ENCODE peak calls at places on chromosomes 5 and 9, in four cellular contexts. B is uterus, P is A549, T is hepatocyte. F is an unnamed sample.

GRCh38 chr5:154277499-154277898 is 87.0 kb downstream of the GALNT10 start:
- DNase-seq in B (no peak), P (no peak), T (no peak), F (no peak)

GRCh38 chr5:43096916-43097315 is 23.8 kb upstream of the ZNF131 start:
- DNase-seq in T (no peak), P (no peak), B (no peak), F (no peak)

GRCh38 chr5:81755320-81755719 is 4.4 kb upstream of the SSBP2 start:
- DNase-seq in B (peak; percentile 57), P (peak; percentile 80), T (peak; percentile 79), F (peak; percentile 60)

GRCh38 chr9:1939926-1940368 is 75.2 kb upstream of the SMARCA2 start:
- DNase-seq in P (peak; percentile 17), B (no peak), T (peak; percentile 68), F (no peak)

GRCh38 chr9:72474676-72475075 is 46.7 kb upstream of the TMC1 start:
- DNase-seq in T (no peak), P (no peak), B (no peak), F (no peak)

GRCh38 chr9:92406506-92406905 is 2.1 kb upstream of the OGN start:
- DNase-seq in P (no peak), T (peak; percentile 25), B (no peak), F (no peak)

GRCh38 chr5:110371011-110371724 is 355.3 kb downstream of the TMEM232 start:
- DNase-seq in B (no peak), P (no peak), T (no peak), F (no peak)

GRCh38 chr9:38339087-38339486 is 53.4 kb upstream of the ALDH1B1 start:
- DNase-seq in P (no peak), B (no peak), T (no peak), F (no peak)

GRCh38 chr5:138032572-138033274 is at the start of gene FAM13B:
- DNase-seq in T (peak; percentile 92), B (peak; percentile 79), P (peak; percentile 75), F (no peak)

GRCh38 chr9:96048116-96048953 is 172.8 kb downstream of the ERCC6L2 start:
- DNase-seq in T (peak; percentile 74), B (no peak), P (no peak), F (no peak)

GRCh38 chr5:147483961-147484707 is 25.7 kb downstream of the DPYSL3 start:
- DNase-seq in T (peak; percentile 48), B (peak; percentile 90), P (no peak), F (no peak)

GRCh38 chr9:2413196-2413840 is 208.3 kb upstream of the VLDLR start:
- DNase-seq in T (no peak), B (no peak), P (no peak), F (no peak)

GRCh38 chr5:3010953-3011763 is 259.7 kb upstream of the IRX2 start:
- DNase-seq in P (no peak), B (no peak), T (no peak), F (no peak)

GRCh38 chr9:23850242-23851023 is 24.4 kb upstream of the ELAVL2 start:
- DNase-seq in B (no peak), P (no peak), T (peak; percentile 33), F (no peak)

GRCh38 chr5:1930880-1931589 is 48.3 kb upstream of the IRX4 start:
- DNase-seq in B (peak; percentile 56), T (peak; percentile 49), P (no peak), F (no peak)

GRCh38 chr5:178111925-178112324 is 1.4 kb upstream of the N4BP3 start:
- DNase-seq in P (no peak), B (no peak), T (peak; percentile 48), F (no peak)

GRCh38 chr5:168339151-168340140 is 48.0 kb downstream of the WWC1 start:
- DNase-seq in P (no peak), T (no peak), B (no peak), F (no peak)

GRCh38 chr5:38846379-38846967 is 661 bp downstream of the OSMR start:
- DNase-seq in T (no peak), P (peak; percentile 36), B (no peak), F (no peak)

GRCh38 chr5:30981576-30981975 is 211.9 kb upstream of the CDH6 start:
- DNase-seq in P (no peak), B (no peak), T (no peak), F (no peak)

GRCh38 chr9:22307013-22307711 is 139.5 kb upstream of the DMRTA1 start:
- DNase-seq in T (peak; percentile 71), P (peak; percentile 28), B (no peak), F (peak; percentile 25)

GRCh38 chr5:178941361-178941760 is 363 bp downstream of the ZNF454 start:
- DNase-seq in B (peak; percentile 32), P (no peak), T (no peak), F (no peak)

GRCh38 chr5:10555134-10555733 is 8.6 kb upstream of the ANKRD33B start:
- DNase-seq in B (no peak), P (peak; percentile 85), T (peak; percentile 59), F (no peak)

GRCh38 chr9:121395558-121395957 is 25.5 kb upstream of the STOM start:
- DNase-seq in P (no peak), T (no peak), B (no peak), F (no peak)

GRCh38 chr5:61030163-61030482 is 85.1 kb downstream of the NDUFAF2 start:
- DNase-seq in T (no peak), B (no peak), P (no peak), F (no peak)

GRCh38 chr9:114169029-114169939 is 13.9 kb downstream of the COL27A1 start:
- DNase-seq in B (no peak), T (no peak), P (no peak), F (no peak)

GRCh38 chr5:38680094-38680765 is 123.8 kb upstream of the LIFR start:
- DNase-seq in B (no peak), P (no peak), T (no peak), F (no peak)

GRCh38 chr9:38682713-38683112 is 37.2 kb downstream of the FAM240B start:
- DNase-seq in B (no peak), T (peak; percentile 84), P (peak; percentile 73), F (no peak)

GRCh38 chr9:5493597-5494511 is 16.5 kb upstream of the PDCD1LG2 start:
- DNase-seq in P (no peak), T (no peak), B (no peak), F (no peak)

GRCh38 chr9:117365438-117365837 is 49.4 kb downstream of the ASTN2 start:
- DNase-seq in B (no peak), P (no peak), T (no peak), F (no peak)

GRCh38 chr9:136519263-136520052 is 26.4 kb downstream of the NOTCH1 start:
- DNase-seq in P (peak; percentile 19), B (no peak), T (no peak), F (no peak)

GRCh38 chr9:11893331-11893730 is 799.9 kb upstream of the TYRP1 start:
- DNase-seq in T (peak; percentile 8), B (no peak), P (no peak), F (no peak)

GRCh38 chr9:23821400-23822181 is 4.4 kb downstream of the ELAVL2 start:
- DNase-seq in B (no peak), T (peak; percentile 63), P (no peak), F (no peak)

DNA sequence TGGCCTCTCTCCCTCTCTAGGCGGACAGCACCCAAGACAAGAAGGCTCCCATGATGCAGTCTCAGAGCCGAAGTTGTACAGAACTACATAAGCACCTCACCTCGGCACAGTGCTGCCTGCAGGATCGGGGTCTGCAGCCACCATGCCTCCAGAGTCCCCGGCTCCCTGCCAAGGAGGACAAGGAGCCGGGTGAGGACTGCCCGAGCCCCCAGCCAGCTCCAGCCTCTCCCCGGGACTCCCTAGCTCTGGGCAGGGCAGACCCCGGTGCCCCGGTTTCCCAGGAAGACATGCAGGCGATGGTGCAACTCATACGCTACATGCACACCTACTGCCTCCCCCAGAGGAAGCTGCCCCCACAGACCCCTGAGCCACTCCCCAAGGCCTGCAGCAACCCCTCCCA is 102.5 kb downstream of the PPARGC1B start:
- DNase-seq in B (no peak), P (no peak), T (no peak), F (no peak)
- H3K4me3 ChIP-seq in B (no peak overlapping the region), P (no peak overlapping the region), T (no peak overlapping the region), F (no peak overlapping the region)

GRCh38 chr5:158801286-158801685 is 298.4 kb downstream of the EBF1 start:
- DNase-seq in B (no peak), P (no peak), T (no peak), F (no peak)
- H3K4me1 ChIP-seq in B (peaks cover 10% of the 10 kb centered on the region), P (peaks cover 3% of the 10 kb centered on the region), T (no peaks in the 10 kb centered on the region), F (no peaks in the 10 kb centered on the region)

DNA sequence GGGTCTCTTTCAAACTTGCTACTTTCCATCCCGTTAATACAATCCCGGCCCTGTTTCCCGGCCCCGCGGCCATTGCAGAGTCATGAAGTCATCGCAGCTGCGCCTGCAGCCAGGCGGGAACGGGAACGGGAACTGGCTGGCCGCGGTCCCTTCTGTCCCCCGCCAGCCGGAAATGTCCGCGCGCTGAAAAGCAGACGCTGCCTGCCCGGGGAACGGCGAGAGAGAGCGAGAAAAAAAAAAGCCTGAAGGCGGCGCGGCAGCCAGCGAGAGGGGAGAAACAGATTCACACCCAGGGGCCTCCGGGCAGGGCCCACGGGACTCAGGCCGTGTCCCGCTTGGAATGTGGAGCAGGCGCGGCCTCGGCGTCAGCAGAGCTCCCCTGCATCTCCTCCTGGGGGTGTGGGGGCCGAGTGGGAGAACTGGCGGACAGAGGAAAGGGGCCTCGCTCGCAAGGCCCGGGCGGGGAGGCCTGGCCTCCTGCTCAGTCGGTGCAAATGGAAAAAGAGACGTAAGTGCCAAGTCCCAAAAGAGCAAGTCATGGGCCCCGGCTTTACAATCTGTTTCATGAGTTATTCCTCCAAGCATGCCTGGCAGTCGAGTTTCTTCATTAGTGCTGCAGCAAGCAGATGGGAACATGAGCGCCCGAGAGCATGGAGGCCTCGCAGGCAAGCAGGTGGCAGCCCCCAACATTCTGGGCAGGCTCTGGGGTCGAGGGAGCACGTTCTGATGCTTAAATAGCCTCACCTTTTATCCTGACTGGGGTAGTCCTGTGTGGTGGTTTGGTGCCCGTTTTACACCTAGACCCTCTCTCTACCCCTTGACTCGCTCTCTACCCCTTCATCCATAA is 201.3 kb upstream of the GAS1 start:
- DNase-seq in P (no peak), B (peak; percentile 86), T (peak; percentile 86), F (peak; percentile 33)
- H3K4me3 ChIP-seq in P (peak overlapping the region; percentile 6), B (peak overlapping the region; percentile 35), T (no peak overlapping the region), F (peak overlapping the region; percentile 2)

DNA sequence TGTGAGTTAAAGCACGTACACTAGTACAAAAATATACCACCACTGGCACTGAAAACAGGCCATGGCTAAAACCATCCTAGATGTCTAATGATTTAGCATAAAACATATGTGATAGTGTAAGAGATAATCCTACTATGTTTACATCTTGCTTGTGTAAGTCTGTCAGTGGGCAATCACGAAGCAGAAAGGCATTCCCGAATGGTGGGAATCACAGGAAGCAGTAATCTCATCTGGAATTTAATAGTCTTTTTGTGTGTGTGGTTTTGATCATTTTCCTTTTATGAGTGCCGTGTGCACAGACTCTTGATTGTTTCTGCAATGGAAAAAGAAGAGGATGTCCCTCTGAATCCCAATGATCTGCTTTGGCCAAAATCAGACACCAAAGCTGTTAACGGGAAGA is 200.5 kb downstream of the EBF1 start:
- DNase-seq in P (no peak), B (no peak), T (no peak), F (no peak)
- H3K4me1 ChIP-seq in P (peaks cover 14% of the 10 kb centered on the region), B (no peaks in the 10 kb centered on the region), T (no peaks in the 10 kb centered on the region), F (peaks cover 4% of the 10 kb centered on the region)

F was measured in iPS DF 6.9.